ENCODE peak calls at places on chromosome 14, in eight cellular contexts. B, E, A, V, X, L, C and M are unnamed samples.

GRCh38 chr14:61281186-61281676 is at the start of gene TMEM30B:
- DNase-seq in E (no peak), A (no peak), X (peak), V (no peak), L (peak), B (no peak), C (no peak), M (no peak)

GRCh38 chr14:64997108-64997794 is 10.6 kb downstream of the FNTB start:
- DNase-seq in X (no peak), B (no peak), C (no peak), A (no peak), E (no peak), L (no peak), V (peak), M (no peak)

GRCh38 chr14:90675399-90675798 is 140.8 kb downstream of the TTC7B start:
- DNase-seq in B (no peak), E (no peak), A (peak), V (no peak), X (peak), C (peak), L (no peak), M (peak)

GRCh38 chr14:103330536-103330935 is 3.5 kb upstream of the EIF5 start:
- DNase-seq in L (no peak), A (no peak), X (no peak), V (no peak), B (no peak), E (no peak), C (no peak), M (no peak)

GRCh38 chr14:52860910-52861309 is 69.5 kb upstream of the GNPNAT1 start:
- DNase-seq in A (no peak), V (no peak), X (no peak), E (no peak), L (no peak), B (no peak), C (no peak), M (no peak)

GRCh38 chr14:67583711-67584644 is 16.1 kb downstream of the PIGH start:
- DNase-seq in C (peak), X (no peak), V (no peak), A (no peak), E (no peak), B (peak), L (peak), M (no peak)

GRCh38 chr14:55354500-55354899 is 57.1 kb downstream of the ATG14 start:
- DNase-seq in C (no peak), B (peak), E (no peak), L (peak), A (no peak), V (peak), X (peak), M (no peak)

GRCh38 chr14:23025181-23025788 is 9.4 kb downstream of the PSMB5 start:
- DNase-seq in E (no peak), L (no peak), C (no peak), V (no peak), A (no peak), X (no peak), B (no peak), M (no peak)

GRCh38 chr14:54300881-54301280 is 95.9 kb upstream of the CDKN3 start:
- DNase-seq in E (no peak), A (no peak), V (no peak), X (no peak), B (no peak), C (no peak), L (no peak), M (no peak)

GRCh38 chr14:105918496-105919262 is 392.3 kb downstream of the TMEM121 start:
- DNase-seq in L (no peak), C (no peak), X (no peak), A (no peak), V (no peak), B (no peak), E (no peak), M (no peak)

GRCh38 chr14:95356245-95356850 is 36.6 kb upstream of the CLMN start:
- DNase-seq in L (no peak), E (no peak), A (no peak), X (no peak), B (no peak), V (no peak), C (no peak), M (no peak)

GRCh38 chr14:104876251-104876699 is 11.2 kb downstream of the CEP170B start:
- DNase-seq in E (no peak), X (no peak), C (no peak), B (peak), V (no peak), L (no peak), A (no peak), M (no peak)

GRCh38 chr14:81390706-81391105 is 9.4 kb downstream of the STON2 start:
- DNase-seq in E (no peak), B (no peak), X (peak), L (no peak), A (no peak), C (no peak), V (no peak), M (no peak)

GRCh38 chr14:30521899-30522736 is 36.8 kb upstream of the G2E3 start:
- DNase-seq in E (no peak), A (no peak), C (peak), L (no peak), B (peak), X (no peak), V (no peak), M (no peak)

GRCh38 chr14:59394268-59394667 is 70.9 kb downstream of the GPR135 start:
- DNase-seq in C (no peak), L (no peak), B (no peak), A (no peak), E (no peak), V (no peak), X (no peak), M (no peak)

GRCh38 chr14:44893535-44893934 is 68.2 kb downstream of the KLHL28 start:
- DNase-seq in X (no peak), A (no peak), B (no peak), C (no peak), L (no peak), V (no peak), E (no peak), M (no peak)

GRCh38 chr14:75277796-75278421 is 719 bp upstream of the FOS start:
- DNase-seq in C (peak), E (no peak), L (no peak), A (no peak), X (no peak), B (no peak), V (no peak), M (no peak)

GRCh38 chr14:72439707-72440106 is 454.2 kb downstream of the DPF3 start:
- DNase-seq in E (no peak), A (no peak), V (no peak), C (no peak), X (no peak), L (no peak), B (no peak), M (no peak)

GRCh38 chr14:80387563-80387981 is 176.3 kb upstream of the DIO2 start:
- DNase-seq in E (no peak), X (no peak), A (no peak), C (no peak), V (peak), L (no peak), B (no peak), M (no peak)

GRCh38 chr14:102938191-102938590 is 15.7 kb downstream of the AMN start:
- DNase-seq in C (no peak), V (no peak), L (no peak), E (no peak), A (no peak), B (no peak), X (no peak), M (no peak)

GRCh38 chr14:78278464-78278863 is 108.3 kb downstream of the NRXN3 start:
- DNase-seq in L (no peak), B (no peak), V (no peak), X (no peak), A (no peak), E (no peak), C (no peak), M (no peak)

GRCh38 chr14:26702721-26703250 is 105.0 kb upstream of the NOVA1 start:
- DNase-seq in C (no peak), X (no peak), A (no peak), B (no peak), E (peak), V (no peak), L (no peak), M (no peak)

GRCh38 chr14:45426685-45427282 is 173.8 kb upstream of the MIS18BP1 start:
- DNase-seq in C (peak), A (no peak), B (peak), L (no peak), X (no peak), E (peak), V (no peak), M (no peak)

GRCh38 chr14:54784060-54784459 is 118.6 kb downstream of the GCH1 start:
- DNase-seq in X (peak), C (no peak), E (no peak), A (no peak), L (no peak), V (no peak), B (no peak), M (no peak)

GRCh38 chr14:87175175-87175574 is 817.8 kb downstream of the GALC start:
- DNase-seq in V (no peak), C (no peak), L (no peak), B (no peak), X (no peak), A (no peak), E (no peak), M (no peak)

GRCh38 chr14:98766818-98767217 is 505.2 kb downstream of the BCL11B start:
- DNase-seq in E (no peak), L (no peak), A (no peak), C (no peak), V (no peak), B (no peak), X (no peak), M (no peak)

GRCh38 chr14:73833024-73833423 is 18.6 kb upstream of the PTGR2 start:
- DNase-seq in C (no peak), E (no peak), L (no peak), V (no peak), A (no peak), B (no peak), X (no peak), M (peak)

GRCh38 chr14:51453869-51454268 is 197.8 kb upstream of the FRMD6 start:
- DNase-seq in V (peak), E (no peak), B (no peak), C (no peak), L (no peak), X (no peak), A (no peak), M (no peak)

GRCh38 chr14:96056509-96057422 is 17.6 kb downstream of the C14orf132 start:
- DNase-seq in A (no peak), B (no peak), L (no peak), C (no peak), V (no peak), X (no peak), E (no peak), M (no peak)

GRCh38 chr14:103155013-103155412 is 31.8 kb downstream of the TNFAIP2 start:
- DNase-seq in C (peak), V (peak), A (no peak), B (no peak), X (peak), L (no peak), E (no peak), M (peak)